ENCODE peak calls at places on chromosomes 1 and 21, in eight cellular contexts. S is OCI-LY7, B is sigmoid colon, X is A549, A is foreskin keratinocyte, Z is GM12878, D is cardiac muscle cell, E is HCT116. G is an unnamed sample. For H3K4me1, the result is how much of the 10 kb centered on the place peaks cover.

GRCh38 chr1:79554620-79555160 is 548.2 kb upstream of the ADGRL4 start:
- DNase-seq in S (no peak), B (no peak), X (no peak), A (peak), Z (no peak), D (peak), E (no peak), G (no peak)

GRCh38 chr1:66090863-66091457 is 298.3 kb downstream of the PDE4B start:
- DNase-seq in S (no peak), B (no peak), X (no peak), A (no peak), Z (no peak), D (peak), E (no peak), G (no peak)

GRCh38 chr1:99481391-99481996 is 164.4 kb upstream of the PALMD start:
- DNase-seq in S (peak), B (no peak), X (peak), A (no peak), Z (no peak), D (peak), E (peak), G (no peak)

GRCh38 chr21:29293495-29293894 is 5.2 kb upstream of the BACH1 start:
- DNase-seq in S (peak), B (no peak), X (no peak), A (no peak), Z (peak), D (no peak), E (no peak), G (no peak)

GRCh38 chr1:42931108-42931539 is 27.5 kb downstream of the SLC2A1 start:
- DNase-seq in S (peak), B (no peak), X (peak), A (no peak), Z (peak), D (peak), E (no peak), G (no peak)

GRCh38 chr1:54947540-54947939 is 32.9 kb upstream of the TMEM61 start:
- DNase-seq in S (no peak), B (no peak), X (no peak), A (no peak), Z (no peak), D (no peak), E (no peak), G (no peak)

GRCh38 chr1:8154621-8155052 is 128.5 kb upstream of the ERRFI1 start:
- DNase-seq in S (no peak), B (no peak), X (peak), A (peak), Z (no peak), D (peak), E (peak), G (no peak)

GRCh38 chr21:16579538-16579937 is 849.8 kb downstream of the USP25 start:
- DNase-seq in S (no peak), B (no peak), X (no peak), A (no peak), Z (no peak), D (peak), E (no peak), G (no peak)

GRCh38 chr21:41207401-41208388 is 39.7 kb downstream of the BACE2 start:
- DNase-seq in S (no peak), B (peak), X (no peak), A (peak), Z (no peak), D (peak), E (no peak), G (peak)

GRCh38 chr1:187516874-187517273 is 688.1 kb downstream of the PLA2G4A start:
- DNase-seq in S (no peak), B (no peak), X (no peak), A (no peak), Z (no peak), D (no peak), E (peak), G (no peak)

GRCh38 chr21:44948426-44949120 is 8.7 kb downstream of the SLX9 start:
- DNase-seq in S (no peak), B (no peak), X (no peak), A (no peak), Z (no peak), D (no peak), E (no peak), G (no peak)

GRCh38 chr1:182237329-182237728 is 154.3 kb downstream of the GLUL start:
- DNase-seq in S (no peak), B (no peak), X (no peak), A (no peak), Z (no peak), D (no peak), E (no peak), G (no peak)

GRCh38 chr1:165112260-165112659 is 244.3 kb downstream of the LMX1A start:
- DNase-seq in S (no peak), B (no peak), X (no peak), A (no peak), Z (no peak), D (no peak), E (no peak), G (no peak)

GRCh38 chr1:37705399-37705798 is 13.1 kb downstream of the CDCA8 start:
- DNase-seq in S (no peak), B (no peak), X (no peak), A (no peak), Z (no peak), D (no peak), E (no peak), G (no peak)

GRCh38 chr21:21137986-21138385 is 139.8 kb downstream of the NCAM2 start:
- DNase-seq in S (no peak), B (no peak), X (no peak), A (no peak), Z (no peak), D (peak), E (no peak), G (no peak)

GRCh38 chr1:205523891-205524793 is 19.7 kb downstream of the CDK18 start:
- DNase-seq in S (peak), B (peak), X (peak), A (peak), Z (no peak), D (peak), E (peak), G (peak)

GRCh38 chr21:33230518-33231324 is 983 bp downstream of the IFNAR2 start:
- DNase-seq in S (peak), B (peak), X (peak), A (no peak), Z (no peak), D (peak), E (no peak), G (no peak)

GRCh38 chr1:1345384-1345783 is 3.8 kb downstream of the DVL1 start:
- DNase-seq in S (no peak), B (no peak), X (no peak), A (no peak), Z (no peak), D (no peak), E (no peak), G (no peak)

GRCh38 chr1:59061876-59062275 is 235.0 kb upstream of the FGGY start:
- DNase-seq in S (peak), B (peak), X (no peak), A (no peak), Z (no peak), D (peak), E (peak), G (no peak)

GRCh38 chr1:207402744-207403143 is 51.4 kb upstream of the CR2 start:
- DNase-seq in S (no peak), B (no peak), X (no peak), A (no peak), Z (no peak), D (no peak), E (no peak), G (no peak)

GRCh38 chr1:11168731-11169130 is 20.4 kb upstream of the ANGPTL7 start:
- DNase-seq in S (no peak), B (no peak), X (no peak), A (no peak), Z (no peak), D (no peak), E (no peak), G (no peak)

GRCh38 chr1:203968728-203969127 is 104.2 kb upstream of the SOX13 start:
- DNase-seq in S (no peak), B (no peak), X (no peak), A (no peak), Z (no peak), D (peak), E (no peak), G (no peak)

GRCh38 chr1:212287261-212287895 is 2.2 kb downstream of the PPP2R5A start:
- DNase-seq in S (peak), B (no peak), X (no peak), A (no peak), Z (no peak), D (no peak), E (no peak), G (no peak)

GRCh38 chr1:212290608-212291007 is 5.4 kb downstream of the PPP2R5A start:
- DNase-seq in S (no peak), B (no peak), X (no peak), A (no peak), Z (no peak), D (no peak), E (no peak), G (no peak)

GRCh38 chr1:212289262-212290077 is 4.3 kb downstream of the PPP2R5A start:
- DNase-seq in S (no peak), B (no peak), X (no peak), A (no peak), Z (no peak), D (no peak), E (no peak), G (no peak)

GRCh38 chr1:212286437-212287131 is 1.4 kb downstream of the PPP2R5A start:
- DNase-seq in S (no peak), B (no peak), X (no peak), A (no peak), Z (no peak), D (no peak), E (no peak), G (peak)

DNA sequence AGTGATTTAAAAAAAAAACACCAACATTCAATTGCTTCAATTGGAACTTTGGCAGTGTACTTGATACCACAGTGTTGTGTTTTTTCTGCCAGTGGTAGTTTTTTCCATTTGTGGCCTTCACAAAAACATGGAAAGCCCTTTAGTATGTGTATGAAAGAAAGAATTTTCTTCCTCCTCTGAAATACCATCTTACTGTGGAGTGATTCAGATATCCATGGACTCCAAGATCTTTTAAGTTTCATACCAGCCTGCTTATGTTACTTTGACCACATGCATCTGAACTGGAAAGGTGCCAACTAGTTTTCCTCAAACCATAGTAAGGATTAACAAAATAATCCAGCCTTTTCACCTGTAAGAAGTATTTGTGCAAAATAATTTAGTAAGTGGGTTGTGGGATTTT is 3.4 kb downstream of the PPP2R5A start:
- DNase-seq in S (no peak), B (no peak), X (no peak), A (no peak), Z (no peak), D (peak), E (no peak), G (no peak)
- H3K4me1 ChIP-seq in S (half or more), B (under half), X (under half), A (under half), Z (under half), D (under half), E (under half), G (half or more)

GRCh38 chr1:20368866-20369545 is 78.3 kb downstream of the VWA5B1 start:
- DNase-seq in S (no peak), B (peak), X (no peak), A (no peak), Z (no peak), D (no peak), E (no peak), G (no peak)
- H3K4me1 ChIP-seq in S (under half), B (under half), X (under half), A (under half), Z (under half), D (under half), E (under half), G (under half)

GRCh38 chr1:40382110-40382464 is 8.6 kb downstream of the SMAP2 start:
- DNase-seq in S (no peak), B (no peak), X (no peak), A (no peak), Z (no peak), D (no peak), E (no peak), G (no peak)

GRCh38 chr1:40383488-40384412 is 10.2 kb downstream of the SMAP2 start:
- DNase-seq in S (no peak), B (no peak), X (no peak), A (no peak), Z (no peak), D (peak), E (no peak), G (peak)

GRCh38 chr1:40382601-40383000 is 9.1 kb downstream of the SMAP2 start:
- DNase-seq in S (no peak), B (no peak), X (no peak), A (no peak), Z (no peak), D (no peak), E (no peak), G (no peak)

GRCh38 chr1:40384413-40384762 is 10.9 kb downstream of the SMAP2 start:
- DNase-seq in S (peak), B (no peak), X (no peak), A (no peak), Z (no peak), D (peak), E (no peak), G (peak)

GRCh38 chr1:40383095-40383487 is 9.6 kb downstream of the SMAP2 start:
- DNase-seq in S (no peak), B (no peak), X (no peak), A (no peak), Z (no peak), D (peak), E (no peak), G (peak)
- H3K4me1 ChIP-seq in S (half or more), B (under half), X (under half), A (under half), Z (half or more), D (under half), E (under half), G (half or more)

GRCh38 chr21:42414928-42415769 is 11.4 kb downstream of the UBASH3A start:
- DNase-seq in S (no peak), B (no peak), X (peak), A (peak), Z (peak), D (peak), E (peak), G (peak)
- H3K4me1 ChIP-seq in S (under half), B (under half), X (under half), A (under half), Z (under half), D (under half), E (under half), G (under half)

DNA sequence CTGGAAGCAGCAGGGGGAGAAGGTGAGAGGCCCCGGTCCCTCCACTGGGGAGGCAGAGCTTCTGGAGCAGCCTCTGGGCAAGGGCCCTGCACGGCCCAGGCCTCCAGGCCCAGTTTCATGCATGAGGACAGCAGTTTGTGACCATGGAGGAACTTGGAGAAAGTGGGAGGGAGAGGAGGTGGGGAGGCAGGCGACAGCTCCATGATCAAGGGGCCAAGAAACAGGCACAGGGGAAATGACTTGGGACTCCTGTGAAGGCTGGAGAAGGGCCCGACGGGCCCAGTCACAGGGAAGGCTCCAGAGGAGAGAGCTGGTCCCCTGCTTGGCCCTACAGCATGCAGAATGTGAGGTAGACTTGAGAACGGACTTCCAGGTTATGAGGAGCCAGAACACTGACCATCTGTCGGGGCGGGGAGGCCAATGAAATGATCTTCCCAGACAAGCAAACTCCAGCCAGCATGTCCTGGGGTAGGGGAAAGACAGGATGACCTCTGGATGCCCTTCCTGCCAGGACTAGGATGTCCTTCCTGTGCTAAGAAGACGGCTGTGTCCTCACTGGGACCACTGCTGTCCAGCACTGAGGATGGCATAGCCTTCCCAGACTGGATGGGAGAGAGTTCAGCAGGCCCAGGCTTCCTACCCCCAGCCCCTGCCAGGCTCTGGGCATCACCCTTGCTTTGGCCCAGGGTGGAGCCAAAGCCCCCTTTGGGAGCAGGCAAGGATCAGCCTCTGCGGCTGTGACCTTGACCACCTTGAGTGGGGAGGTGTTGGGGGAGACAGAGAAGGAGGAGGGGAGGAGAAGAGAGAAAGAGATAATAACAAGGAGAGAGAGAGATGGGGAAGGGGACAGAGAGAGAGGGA is 548.2 kb downstream of the PTPRU start:
- DNase-seq in S (no peak), B (no peak), X (no peak), A (no peak), Z (no peak), D (no peak), E (no peak), G (no peak)
- H3K4me1 ChIP-seq in S (under half), B (under half), X (under half), A (under half), Z (under half), D (under half), E (under half), G (under half)

GRCh38 chr1:153362187-153362586 is 4.5 kb downstream of the S100A9 start:
- DNase-seq in S (no peak), B (no peak), X (no peak), A (no peak), Z (no peak), D (no peak), E (no peak), G (no peak)
- H3K4me1 ChIP-seq in S (under half), B (under half), X (under half), A (under half), Z (under half), D (under half), E (under half), G (under half)

GRCh38 chr21:46049890-46050650 is 47.8 kb upstream of the COL6A2 start:
- DNase-seq in S (no peak), B (peak), X (no peak), A (no peak), Z (no peak), D (no peak), E (no peak), G (no peak)

GRCh38 chr21:46052703-46053651 is 44.9 kb upstream of the COL6A2 start:
- DNase-seq in S (no peak), B (peak), X (no peak), A (no peak), Z (no peak), D (peak), E (peak), G (no peak)

GRCh38 chr21:46051379-46051770 is 46.5 kb upstream of the COL6A2 start:
- DNase-seq in S (no peak), B (peak), X (no peak), A (no peak), Z (no peak), D (no peak), E (no peak), G (no peak)

GRCh38 chr21:46050651-46051378 is 47.1 kb upstream of the COL6A2 start:
- DNase-seq in S (no peak), B (peak), X (no peak), A (no peak), Z (no peak), D (no peak), E (no peak), G (no peak)

GRCh38 chr21:46051821-46052675 is 45.9 kb upstream of the COL6A2 start:
- DNase-seq in S (no peak), B (peak), X (no peak), A (no peak), Z (no peak), D (no peak), E (no peak), G (no peak)
- H3K4me1 ChIP-seq in S (under half), B (under half), X (under half), A (under half), Z (under half), D (under half), E (under half), G (under half)

GRCh38 chr1:223712856-223713494 is 636 bp downstream of the CAPN2 start:
- DNase-seq in S (no peak), B (peak), X (no peak), A (no peak), Z (no peak), D (no peak), E (no peak), G (no peak)
- H3K4me1 ChIP-seq in S (under half), B (under half), X (half or more), A (under half), Z (under half), D (under half), E (half or more), G (half or more)

G was measured in stomach.